ENCODE peak calls at places on chromosomes 2 and 18, in nine cellular contexts. One of them, this sample, is unnamed.

GRCh38 chr2:28134262-28134812 is 243.8 kb downstream of the BABAM2 start:
- DNase-seq in body of pancreas: peak
- DNase-seq in GM13976: no peak
- DNase-seq in mucosa of descending colon: peak
- DNase-seq in fibroblast of pulmonary artery: peak
- DNase-seq in astrocyte of the cerebellum: no peak
- DNase-seq in H9: no peak
- DNase-seq in AG04449: no peak
- DNase-seq in GM10248: peak
- DNase-seq in this sample: no peak

GRCh38 chr2:85694052-85695025 is at the start of gene GNLY:
- DNase-seq in body of pancreas: no peak
- DNase-seq in GM13976: no peak
- DNase-seq in mucosa of descending colon: no peak
- DNase-seq in fibroblast of pulmonary artery: no peak
- DNase-seq in astrocyte of the cerebellum: no peak
- DNase-seq in H9: no peak
- DNase-seq in AG04449: no peak
- DNase-seq in GM10248: no peak
- DNase-seq in this sample: no peak

GRCh38 chr2:37189452-37190153 is 1.1 kb upstream of the SULT6B1 start:
- DNase-seq in body of pancreas: peak
- DNase-seq in GM13976: no peak
- DNase-seq in mucosa of descending colon: no peak
- DNase-seq in fibroblast of pulmonary artery: peak
- DNase-seq in astrocyte of the cerebellum: peak
- DNase-seq in H9: peak
- DNase-seq in AG04449: peak
- DNase-seq in GM10248: no peak
- DNase-seq in this sample: no peak

GRCh38 chr18:21167641-21168372 is 56.2 kb upstream of the ROCK1 start:
- DNase-seq in body of pancreas: peak
- DNase-seq in GM13976: no peak
- DNase-seq in mucosa of descending colon: no peak
- DNase-seq in fibroblast of pulmonary artery: no peak
- DNase-seq in astrocyte of the cerebellum: no peak
- DNase-seq in H9: peak
- DNase-seq in AG04449: no peak
- DNase-seq in GM10248: no peak
- DNase-seq in this sample: no peak

GRCh38 chr2:26535663-26536275 is 57.8 kb upstream of the OTOF start:
- DNase-seq in body of pancreas: no peak
- DNase-seq in GM13976: no peak
- DNase-seq in mucosa of descending colon: no peak
- DNase-seq in fibroblast of pulmonary artery: no peak
- DNase-seq in astrocyte of the cerebellum: no peak
- DNase-seq in H9: no peak
- DNase-seq in AG04449: no peak
- DNase-seq in GM10248: no peak
- DNase-seq in this sample: no peak

GRCh38 chr2:60520477-60520876 is 33.0 kb downstream of the BCL11A start:
- DNase-seq in body of pancreas: no peak
- DNase-seq in GM13976: no peak
- DNase-seq in mucosa of descending colon: no peak
- DNase-seq in fibroblast of pulmonary artery: no peak
- DNase-seq in astrocyte of the cerebellum: no peak
- DNase-seq in H9: no peak
- DNase-seq in AG04449: no peak
- DNase-seq in GM10248: no peak
- DNase-seq in this sample: no peak

GRCh38 chr2:112317303-112318158 is 42.1 kb downstream of the ZC3H6 start:
- DNase-seq in body of pancreas: no peak
- DNase-seq in GM13976: no peak
- DNase-seq in mucosa of descending colon: no peak
- DNase-seq in fibroblast of pulmonary artery: peak
- DNase-seq in astrocyte of the cerebellum: no peak
- DNase-seq in H9: no peak
- DNase-seq in AG04449: no peak
- DNase-seq in GM10248: no peak
- DNase-seq in this sample: no peak

GRCh38 chr2:173656086-173656485 is 301.4 kb downstream of the CDCA7 start:
- DNase-seq in body of pancreas: no peak
- DNase-seq in GM13976: no peak
- DNase-seq in mucosa of descending colon: no peak
- DNase-seq in fibroblast of pulmonary artery: peak
- DNase-seq in astrocyte of the cerebellum: no peak
- DNase-seq in H9: no peak
- DNase-seq in AG04449: no peak
- DNase-seq in GM10248: no peak
- DNase-seq in this sample: no peak

GRCh38 chr18:49114556-49114955 is 163.8 kb upstream of the SMAD7 start:
- DNase-seq in body of pancreas: no peak
- DNase-seq in GM13976: no peak
- DNase-seq in mucosa of descending colon: no peak
- DNase-seq in fibroblast of pulmonary artery: no peak
- DNase-seq in astrocyte of the cerebellum: no peak
- DNase-seq in H9: no peak
- DNase-seq in AG04449: no peak
- DNase-seq in GM10248: no peak
- DNase-seq in this sample: no peak

GRCh38 chr2:71455741-71456569 is 2.6 kb downstream of the DYSF start:
- DNase-seq in body of pancreas: no peak
- DNase-seq in GM13976: no peak
- DNase-seq in mucosa of descending colon: no peak
- DNase-seq in fibroblast of pulmonary artery: no peak
- DNase-seq in astrocyte of the cerebellum: no peak
- DNase-seq in H9: peak
- DNase-seq in AG04449: no peak
- DNase-seq in GM10248: no peak
- DNase-seq in this sample: peak

GRCh38 chr2:47201224-47201623 is 46.1 kb upstream of the STPG4 start:
- DNase-seq in body of pancreas: no peak
- DNase-seq in GM13976: no peak
- DNase-seq in mucosa of descending colon: no peak
- DNase-seq in fibroblast of pulmonary artery: peak
- DNase-seq in astrocyte of the cerebellum: no peak
- DNase-seq in H9: no peak
- DNase-seq in AG04449: no peak
- DNase-seq in GM10248: no peak
- DNase-seq in this sample: no peak

GRCh38 chr18:49668583-49669290 is 106.9 kb downstream of the LIPG start:
- DNase-seq in body of pancreas: peak
- DNase-seq in GM13976: no peak
- DNase-seq in mucosa of descending colon: no peak
- DNase-seq in fibroblast of pulmonary artery: peak
- DNase-seq in astrocyte of the cerebellum: peak
- DNase-seq in H9: no peak
- DNase-seq in AG04449: no peak
- DNase-seq in GM10248: no peak
- DNase-seq in this sample: no peak

GRCh38 chr18:47175895-47176575 is at the start of gene IER3IP1:
- DNase-seq in body of pancreas: peak
- DNase-seq in GM13976: peak
- DNase-seq in mucosa of descending colon: peak
- DNase-seq in fibroblast of pulmonary artery: peak
- DNase-seq in astrocyte of the cerebellum: peak
- DNase-seq in H9: peak
- DNase-seq in AG04449: peak
- DNase-seq in GM10248: peak
- DNase-seq in this sample: peak
- TF ChIP-seq CTCF in body of pancreas: peak
- TF ChIP-seq CTCF in GM13976: no peak
- TF ChIP-seq CTCF in mucosa of descending colon: no peak
- TF ChIP-seq CTCF in fibroblast of pulmonary artery: peak
- TF ChIP-seq CTCF in astrocyte of the cerebellum: no peak
- TF ChIP-seq CTCF in H9: peak
- TF ChIP-seq CTCF in AG04449: peak
- TF ChIP-seq CTCF in GM10248: no peak
- TF ChIP-seq CTCF in this sample: no peak

DNA sequence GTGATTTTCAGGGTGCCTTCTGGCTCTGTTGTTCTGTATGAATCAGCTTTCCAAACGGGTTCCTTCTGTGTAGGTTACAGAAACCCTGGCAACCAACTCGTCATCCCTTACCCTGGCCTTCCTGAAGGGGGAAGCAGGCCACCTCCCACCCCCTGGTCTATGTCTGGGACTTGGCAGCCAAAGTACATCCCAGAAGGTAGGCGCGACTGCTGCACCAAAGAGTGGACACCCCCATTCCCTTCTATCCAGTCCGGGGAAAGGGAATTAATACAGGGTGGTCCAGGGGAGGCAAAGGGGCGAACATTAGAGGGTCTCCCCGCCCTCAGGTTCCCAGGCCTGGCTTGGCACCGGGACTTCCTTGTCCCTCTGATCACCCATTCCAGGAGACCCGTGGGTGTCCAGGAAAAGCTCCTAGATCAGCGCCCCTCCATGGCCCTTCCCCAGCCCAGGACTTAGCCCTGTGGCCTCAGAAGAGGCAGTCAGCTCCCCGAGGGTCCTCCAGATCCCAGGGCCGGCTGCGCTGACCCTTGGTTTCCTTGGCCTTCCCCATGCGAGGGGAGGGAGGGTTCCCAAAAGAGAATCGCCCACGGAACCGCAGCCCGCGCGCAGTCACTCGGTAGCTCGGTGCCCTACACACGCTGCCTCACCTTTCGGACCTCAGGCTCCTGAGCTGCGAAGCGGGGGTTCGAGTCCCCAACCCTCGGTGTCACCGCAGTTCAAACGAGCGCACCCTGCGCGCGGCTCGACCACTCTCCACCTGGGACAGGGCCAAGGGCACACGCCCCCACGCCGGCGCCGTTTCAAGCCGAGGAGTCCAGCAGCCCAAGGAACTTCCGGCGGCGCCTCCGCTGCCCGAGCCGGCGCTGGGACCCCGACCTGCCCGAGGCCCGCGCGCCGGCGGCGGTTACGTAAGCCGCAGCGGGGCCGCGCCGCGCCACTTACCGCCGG is at the start of gene PER2:
- DNase-seq in body of pancreas: peak
- DNase-seq in GM13976: peak
- DNase-seq in mucosa of descending colon: peak
- DNase-seq in fibroblast of pulmonary artery: peak
- DNase-seq in astrocyte of the cerebellum: peak
- DNase-seq in H9: peak
- DNase-seq in AG04449: peak
- DNase-seq in GM10248: peak
- DNase-seq in this sample: peak
- TF ChIP-seq CTCF in body of pancreas: peak
- TF ChIP-seq CTCF in GM13976: no peak
- TF ChIP-seq CTCF in mucosa of descending colon: no peak
- TF ChIP-seq CTCF in fibroblast of pulmonary artery: peak
- TF ChIP-seq CTCF in astrocyte of the cerebellum: peak
- TF ChIP-seq CTCF in H9: peak
- TF ChIP-seq CTCF in AG04449: peak
- TF ChIP-seq CTCF in GM10248: no peak
- TF ChIP-seq CTCF in this sample: no peak

GRCh38 chr2:224366269-224366668 is 35.6 kb downstream of the FAM124B start:
- DNase-seq in body of pancreas: no peak
- DNase-seq in GM13976: no peak
- DNase-seq in mucosa of descending colon: no peak
- DNase-seq in fibroblast of pulmonary artery: peak
- DNase-seq in astrocyte of the cerebellum: peak
- DNase-seq in H9: no peak
- DNase-seq in AG04449: no peak
- DNase-seq in GM10248: no peak
- DNase-seq in this sample: no peak

GRCh38 chr2:224360801-224361251 is 41.1 kb downstream of the FAM124B start:
- DNase-seq in body of pancreas: no peak
- DNase-seq in GM13976: no peak
- DNase-seq in mucosa of descending colon: no peak
- DNase-seq in fibroblast of pulmonary artery: no peak
- DNase-seq in astrocyte of the cerebellum: no peak
- DNase-seq in H9: no peak
- DNase-seq in AG04449: no peak
- DNase-seq in GM10248: no peak
- DNase-seq in this sample: no peak

GRCh38 chr2:224359569-224359968 is 42.3 kb downstream of the FAM124B start:
- DNase-seq in body of pancreas: no peak
- DNase-seq in GM13976: peak
- DNase-seq in mucosa of descending colon: no peak
- DNase-seq in fibroblast of pulmonary artery: peak
- DNase-seq in astrocyte of the cerebellum: no peak
- DNase-seq in H9: peak
- DNase-seq in AG04449: no peak
- DNase-seq in GM10248: peak
- DNase-seq in this sample: peak

GRCh38 chr2:224362094-224362493 is 39.8 kb downstream of the FAM124B start:
- DNase-seq in body of pancreas: no peak
- DNase-seq in GM13976: no peak
- DNase-seq in mucosa of descending colon: no peak
- DNase-seq in fibroblast of pulmonary artery: no peak
- DNase-seq in astrocyte of the cerebellum: no peak
- DNase-seq in H9: no peak
- DNase-seq in AG04449: no peak
- DNase-seq in GM10248: no peak
- DNase-seq in this sample: no peak

GRCh38 chr2:224363281-224363680 is 38.6 kb downstream of the FAM124B start:
- DNase-seq in body of pancreas: no peak
- DNase-seq in GM13976: no peak
- DNase-seq in mucosa of descending colon: no peak
- DNase-seq in fibroblast of pulmonary artery: no peak
- DNase-seq in astrocyte of the cerebellum: no peak
- DNase-seq in H9: no peak
- DNase-seq in AG04449: no peak
- DNase-seq in GM10248: no peak
- DNase-seq in this sample: no peak
- TF ChIP-seq CTCF in body of pancreas: no peak
- TF ChIP-seq CTCF in GM13976: no peak
- TF ChIP-seq CTCF in mucosa of descending colon: no peak
- TF ChIP-seq CTCF in fibroblast of pulmonary artery: peak
- TF ChIP-seq CTCF in astrocyte of the cerebellum: no peak
- TF ChIP-seq CTCF in H9: peak
- TF ChIP-seq CTCF in AG04449: no peak
- TF ChIP-seq CTCF in GM10248: no peak
- TF ChIP-seq CTCF in this sample: no peak

GRCh38 chr2:9573013-9573708 is 17.5 kb upstream of the ADAM17 start:
- DNase-seq in body of pancreas: no peak
- DNase-seq in GM13976: no peak
- DNase-seq in mucosa of descending colon: no peak
- DNase-seq in fibroblast of pulmonary artery: no peak
- DNase-seq in astrocyte of the cerebellum: no peak
- DNase-seq in H9: no peak
- DNase-seq in AG04449: no peak
- DNase-seq in GM10248: no peak
- DNase-seq in this sample: no peak

GRCh38 chr2:9570182-9571060 is 14.8 kb upstream of the ADAM17 start:
- DNase-seq in body of pancreas: no peak
- DNase-seq in GM13976: no peak
- DNase-seq in mucosa of descending colon: no peak
- DNase-seq in fibroblast of pulmonary artery: no peak
- DNase-seq in astrocyte of the cerebellum: no peak
- DNase-seq in H9: no peak
- DNase-seq in AG04449: no peak
- DNase-seq in GM10248: no peak
- DNase-seq in this sample: no peak

GRCh38 chr2:9574314-9574713 is 18.7 kb upstream of the ADAM17 start:
- DNase-seq in body of pancreas: no peak
- DNase-seq in GM13976: no peak
- DNase-seq in mucosa of descending colon: no peak
- DNase-seq in fibroblast of pulmonary artery: no peak
- DNase-seq in astrocyte of the cerebellum: no peak
- DNase-seq in H9: no peak
- DNase-seq in AG04449: no peak
- DNase-seq in GM10248: no peak
- DNase-seq in this sample: no peak

GRCh38 chr2:9578475-9579235 is 23.0 kb upstream of the ADAM17 start:
- DNase-seq in body of pancreas: no peak
- DNase-seq in GM13976: no peak
- DNase-seq in mucosa of descending colon: no peak
- DNase-seq in fibroblast of pulmonary artery: no peak
- DNase-seq in astrocyte of the cerebellum: no peak
- DNase-seq in H9: no peak
- DNase-seq in AG04449: no peak
- DNase-seq in GM10248: no peak
- DNase-seq in this sample: no peak

GRCh38 chr2:9573840-9574239 is 18.2 kb upstream of the ADAM17 start:
- DNase-seq in body of pancreas: no peak
- DNase-seq in GM13976: no peak
- DNase-seq in mucosa of descending colon: no peak
- DNase-seq in fibroblast of pulmonary artery: no peak
- DNase-seq in astrocyte of the cerebellum: no peak
- DNase-seq in H9: no peak
- DNase-seq in AG04449: no peak
- DNase-seq in GM10248: no peak
- DNase-seq in this sample: no peak
- TF ChIP-seq CTCF in body of pancreas: no peak
- TF ChIP-seq CTCF in GM13976: no peak
- TF ChIP-seq CTCF in mucosa of descending colon: no peak
- TF ChIP-seq CTCF in fibroblast of pulmonary artery: peak
- TF ChIP-seq CTCF in astrocyte of the cerebellum: no peak
- TF ChIP-seq CTCF in H9: peak
- TF ChIP-seq CTCF in AG04449: peak
- TF ChIP-seq CTCF in GM10248: no peak
- TF ChIP-seq CTCF in this sample: no peak